ENCODE peak calls at places on chromosomes 1 and 21, in four cellular contexts. One of them, this sample, is unnamed. For H3K4me1, the result is how much of the 10 kb centered on the place peaks cover.

GRCh38 chr1:54227091-54227602 is 27.2 kb downstream of the MRPL37 start:
- DNase-seq in H1: no peak
- DNase-seq in GM12878: no peak
- DNase-seq in HepG2: peak
- DNase-seq in this sample: no peak

GRCh38 chr1:237281481-237281880 is 239.5 kb downstream of the RYR2 start:
- DNase-seq in GM12878: no peak
- DNase-seq in HepG2: no peak
- DNase-seq in H1: no peak
- DNase-seq in this sample: no peak

GRCh38 chr1:165707984-165708706 is 9.8 kb upstream of the ALDH9A1 start:
- DNase-seq in H1: no peak
- DNase-seq in GM12878: no peak
- DNase-seq in HepG2: no peak
- DNase-seq in this sample: no peak

GRCh38 chr1:167412920-167413319 is 105.4 kb downstream of the CD247 start:
- DNase-seq in H1: no peak
- DNase-seq in GM12878: no peak
- DNase-seq in HepG2: no peak
- DNase-seq in this sample: no peak

GRCh38 chr21:35168702-35169101 is 119.6 kb upstream of the RUNX1 start:
- DNase-seq in HepG2: no peak
- DNase-seq in H1: no peak
- DNase-seq in GM12878: no peak
- DNase-seq in this sample: peak

GRCh38 chr1:88519156-88519555 is 164.9 kb upstream of the PKN2 start:
- DNase-seq in HepG2: no peak
- DNase-seq in H1: no peak
- DNase-seq in GM12878: no peak
- DNase-seq in this sample: peak

GRCh38 chr21:17440955-17441354 is 71.9 kb upstream of the CXADR start:
- DNase-seq in GM12878: no peak
- DNase-seq in H1: no peak
- DNase-seq in HepG2: no peak
- DNase-seq in this sample: no peak

GRCh38 chr1:18938707-18939070 is 17.8 kb downstream of the IFFO2 start:
- DNase-seq in H1: no peak
- DNase-seq in HepG2: no peak
- DNase-seq in GM12878: no peak
- DNase-seq in this sample: no peak

GRCh38 chr1:81478217-81478616 is 322.5 kb upstream of the ADGRL2 start:
- DNase-seq in GM12878: no peak
- DNase-seq in HepG2: no peak
- DNase-seq in H1: no peak
- DNase-seq in this sample: no peak

GRCh38 chr1:47659141-47659540 is 221.3 kb downstream of the FOXD2 start:
- DNase-seq in GM12878: no peak
- DNase-seq in H1: no peak
- DNase-seq in HepG2: no peak
- DNase-seq in this sample: no peak

GRCh38 chr1:16237343-16237830 is 404 bp upstream of the CPLANE2 start:
- DNase-seq in H1: no peak
- DNase-seq in HepG2: no peak
- DNase-seq in GM12878: no peak
- DNase-seq in this sample: no peak

GRCh38 chr1:204377800-204378608 is 18.3 kb upstream of the PLEKHA6 start:
- DNase-seq in GM12878: no peak
- DNase-seq in HepG2: peak
- DNase-seq in H1: peak
- DNase-seq in this sample: peak

GRCh38 chr1:231727171-231727570 is 100.6 kb downstream of the DISC1 start:
- DNase-seq in GM12878: no peak
- DNase-seq in H1: no peak
- DNase-seq in HepG2: no peak
- DNase-seq in this sample: no peak

GRCh38 chr1:91278754-91279153 is 125.9 kb downstream of the HFM1 start:
- DNase-seq in HepG2: peak
- DNase-seq in GM12878: no peak
- DNase-seq in H1: no peak
- DNase-seq in this sample: peak

GRCh38 chr1:232416026-232416568 is 213.8 kb downstream of the SIPA1L2 start:
- DNase-seq in GM12878: no peak
- DNase-seq in H1: no peak
- DNase-seq in HepG2: no peak
- DNase-seq in this sample: no peak

GRCh38 chr1:54459140-54459539 is 52.9 kb upstream of the SSBP3 start:
- DNase-seq in GM12878: no peak
- DNase-seq in H1: no peak
- DNase-seq in HepG2: no peak
- DNase-seq in this sample: no peak

GRCh38 chr21:39048064-39048463 is 135.2 kb downstream of the PSMG1 start:
- DNase-seq in HepG2: peak
- DNase-seq in H1: peak
- DNase-seq in GM12878: no peak
- DNase-seq in this sample: peak

GRCh38 chr1:154225370-154225769 is 4.6 kb downstream of the UBAP2L start:
- DNase-seq in HepG2: no peak
- DNase-seq in GM12878: no peak
- DNase-seq in H1: no peak
- DNase-seq in this sample: no peak

GRCh38 chr1:214010717-214011116 is 22.9 kb downstream of the PROX1 start:
- DNase-seq in HepG2: no peak
- DNase-seq in GM12878: no peak
- DNase-seq in H1: no peak
- DNase-seq in this sample: no peak

GRCh38 chr1:3051270-3052268 is 17.4 kb upstream of the PRDM16 start:
- DNase-seq in HepG2: no peak
- DNase-seq in GM12878: no peak
- DNase-seq in H1: no peak
- DNase-seq in this sample: no peak

GRCh38 chr1:109986054-109986444 is 1.5 kb downstream of the AHCYL1 start:
- DNase-seq in HepG2: no peak
- DNase-seq in H1: no peak
- DNase-seq in GM12878: no peak
- DNase-seq in this sample: no peak

GRCh38 chr1:23422313-23422877 is 2.2 kb downstream of the TCEA3 start:
- DNase-seq in H1: no peak
- DNase-seq in HepG2: no peak
- DNase-seq in GM12878: no peak
- DNase-seq in this sample: no peak

GRCh38 chr1:224430511-224431113 is 4.0 kb downstream of the WDR26 start:
- DNase-seq in GM12878: no peak
- DNase-seq in HepG2: peak
- DNase-seq in H1: no peak
- DNase-seq in this sample: no peak

GRCh38 chr1:162178432-162178831 is 108.9 kb downstream of the NOS1AP start:
- DNase-seq in HepG2: no peak
- DNase-seq in GM12878: no peak
- DNase-seq in H1: no peak
- DNase-seq in this sample: no peak

GRCh38 chr1:156475568-156476500 is 24.7 kb downstream of the MEF2D start:
- DNase-seq in GM12878: no peak
- DNase-seq in HepG2: peak
- DNase-seq in H1: no peak
- DNase-seq in this sample: no peak

GRCh38 chr1:240401721-240402120 is 210.2 kb downstream of the GREM2 start:
- DNase-seq in HepG2: no peak
- DNase-seq in GM12878: no peak
- DNase-seq in H1: no peak
- DNase-seq in this sample: no peak
- TF ChIP-seq SUZ12 in HepG2: no peak
- TF ChIP-seq SUZ12 in GM12878: no peak
- TF ChIP-seq SUZ12 in H1: no peak
- TF ChIP-seq SUZ12 in this sample: no peak

DNA sequence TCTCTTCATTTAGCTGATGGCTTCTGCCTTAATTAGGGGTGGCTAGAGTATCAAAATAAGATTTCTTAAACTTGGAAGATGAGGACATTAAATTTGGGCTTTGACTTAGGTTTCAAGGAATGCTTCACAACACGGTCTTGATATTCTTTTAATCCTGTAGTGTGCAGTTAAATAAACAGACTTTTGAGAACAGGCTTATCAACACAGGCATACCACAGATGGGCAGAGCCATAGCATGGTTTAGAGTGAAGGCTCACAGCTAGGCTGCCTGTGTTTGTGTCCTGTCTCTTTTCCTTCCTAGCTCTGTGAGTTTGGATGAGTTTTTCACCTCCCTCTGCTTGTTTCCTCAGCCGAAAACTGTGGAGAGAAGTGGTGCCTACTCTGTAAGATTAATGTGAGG is 102.3 kb upstream of the IPO9 start:
- DNase-seq in GM12878: no peak
- DNase-seq in H1: no peak
- DNase-seq in HepG2: no peak
- DNase-seq in this sample: no peak
- H3K4me1 ChIP-seq in GM12878: under half
- H3K4me1 ChIP-seq in H1: under half
- H3K4me1 ChIP-seq in HepG2: under half
- H3K4me1 ChIP-seq in this sample: under half

GRCh38 chr1:59291566-59291965 is 5.3 kb upstream of the FGGY start:
- DNase-seq in H1: no peak
- DNase-seq in HepG2: no peak
- DNase-seq in GM12878: no peak
- DNase-seq in this sample: no peak
- H3K9ac ChIP-seq in H1: no peak
- H3K9ac ChIP-seq in HepG2: no peak
- H3K9ac ChIP-seq in GM12878: no peak
- H3K9ac ChIP-seq in this sample: no peak

GRCh38 chr21:44793269-44794030 is 8.2 kb downstream of the UBE2G2 start:
- DNase-seq in HepG2: peak
- DNase-seq in H1: peak
- DNase-seq in GM12878: no peak
- DNase-seq in this sample: no peak
- TF ChIP-seq SUZ12 in HepG2: no peak
- TF ChIP-seq SUZ12 in H1: no peak
- TF ChIP-seq SUZ12 in GM12878: no peak
- TF ChIP-seq SUZ12 in this sample: no peak

DNA sequence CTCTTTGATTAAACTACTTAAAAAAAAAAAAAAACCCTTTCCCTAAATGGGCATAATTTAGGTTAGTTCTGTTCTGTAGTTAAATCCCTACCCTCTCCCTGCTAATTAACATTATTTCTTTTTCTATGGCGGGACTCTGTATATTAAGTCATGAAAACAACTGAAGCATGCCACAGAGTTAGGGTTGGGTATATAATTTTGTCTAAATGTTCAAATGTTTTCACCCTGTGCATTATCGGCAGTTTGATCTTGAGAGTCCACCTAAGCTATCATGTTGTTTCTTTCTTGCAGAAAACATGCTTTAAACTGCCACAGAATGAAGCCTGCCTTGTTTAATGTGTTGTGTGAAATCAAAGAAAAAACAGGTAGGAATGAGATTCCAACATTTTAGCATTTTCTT is 4.0 kb downstream of the PBX1 start:
- DNase-seq in GM12878: no peak
- DNase-seq in H1: no peak
- DNase-seq in HepG2: no peak
- DNase-seq in this sample: no peak
- H3K4me1 ChIP-seq in GM12878: under half
- H3K4me1 ChIP-seq in H1: under half
- H3K4me1 ChIP-seq in HepG2: under half
- H3K4me1 ChIP-seq in this sample: under half

DNA sequence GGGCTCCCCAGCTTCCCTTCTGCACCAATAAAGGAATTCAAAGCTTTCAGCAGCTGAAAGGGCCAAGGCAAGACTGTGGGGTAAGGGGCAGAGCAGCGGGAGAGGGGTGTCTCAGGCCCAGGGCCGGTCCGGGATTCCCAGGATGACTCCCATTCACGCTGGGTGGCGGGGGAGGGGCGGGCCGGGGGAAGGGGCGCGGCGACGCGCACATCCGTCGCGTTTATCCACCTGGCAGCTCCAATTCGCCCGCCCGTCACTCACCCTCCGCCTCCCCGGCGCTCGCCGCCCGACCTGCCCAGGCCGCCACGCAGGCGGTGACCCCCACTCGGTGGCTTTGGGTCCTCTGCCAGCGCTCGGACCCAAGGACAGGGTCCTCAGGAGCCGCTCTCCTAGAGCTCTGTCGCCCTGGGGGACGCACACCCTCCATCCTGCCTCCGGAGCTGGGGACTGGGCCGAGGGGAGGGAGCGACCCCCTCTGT is 3.7 kb downstream of the ADGRB2 start:
- DNase-seq in GM12878: no peak
- DNase-seq in HepG2: no peak
- DNase-seq in H1: no peak
- DNase-seq in this sample: no peak
- H3K9ac ChIP-seq in GM12878: no peak
- H3K9ac ChIP-seq in HepG2: no peak
- H3K9ac ChIP-seq in H1: no peak
- H3K9ac ChIP-seq in this sample: peak

DNA sequence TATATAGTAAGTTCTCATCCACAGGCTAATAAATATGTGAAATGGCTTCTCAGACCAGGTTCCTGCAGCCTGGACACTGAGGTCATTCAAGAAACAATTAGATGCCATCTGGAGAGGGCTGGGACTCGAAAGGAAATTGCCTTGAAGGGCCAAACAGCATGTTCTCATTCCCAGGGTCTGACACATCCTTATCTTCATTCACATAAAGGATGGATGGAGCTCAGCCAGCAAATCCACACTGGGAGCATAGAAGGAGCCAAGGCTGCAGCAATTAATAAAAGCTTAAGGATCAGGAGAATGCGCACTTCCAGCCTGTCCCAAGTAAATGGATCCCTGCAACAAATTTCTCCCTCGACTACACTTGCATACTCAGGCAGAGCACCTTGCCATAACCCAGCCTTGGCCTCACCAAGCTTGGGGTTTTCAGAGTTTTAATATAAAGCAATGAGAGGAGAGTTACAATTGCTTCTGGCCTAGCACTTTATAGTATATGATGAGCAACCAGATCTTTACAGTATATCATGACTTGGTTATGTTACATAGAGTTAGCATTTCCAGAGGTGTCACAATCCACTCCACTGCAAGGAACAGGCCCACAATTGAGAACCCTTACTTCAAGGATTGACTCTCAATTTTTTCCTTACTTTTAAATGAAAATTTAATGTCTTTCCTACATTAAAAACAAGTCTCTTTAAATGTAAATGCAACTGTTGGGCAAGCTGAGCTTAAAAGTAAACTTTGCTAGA is 55.9 kb downstream of the BCAR3 start:
- DNase-seq in H1: no peak
- DNase-seq in HepG2: no peak
- DNase-seq in GM12878: no peak
- DNase-seq in this sample: no peak
- TF ChIP-seq SUZ12 in H1: no peak
- TF ChIP-seq SUZ12 in HepG2: no peak
- TF ChIP-seq SUZ12 in GM12878: no peak
- TF ChIP-seq SUZ12 in this sample: no peak

GRCh38 chr1:150762559-150762958 is 3.0 kb downstream of the CTSS start:
- DNase-seq in GM12878: no peak
- DNase-seq in HepG2: no peak
- DNase-seq in H1: no peak
- DNase-seq in this sample: no peak
- H3K4me1 ChIP-seq in GM12878: under half
- H3K4me1 ChIP-seq in HepG2: under half
- H3K4me1 ChIP-seq in H1: under half
- H3K4me1 ChIP-seq in this sample: under half

GRCh38 chr21:31557421-31557955 is 102.0 kb upstream of the SOD1 start:
- DNase-seq in H1: peak
- DNase-seq in GM12878: no peak
- DNase-seq in HepG2: no peak
- DNase-seq in this sample: no peak
- H3K9ac ChIP-seq in H1: no peak
- H3K9ac ChIP-seq in GM12878: no peak
- H3K9ac ChIP-seq in HepG2: no peak
- H3K9ac ChIP-seq in this sample: peak

GRCh38 chr21:45544449-45545235 is 2.4 kb upstream of the SLC19A1 start:
- DNase-seq in HepG2: no peak
- DNase-seq in H1: peak
- DNase-seq in GM12878: no peak
- DNase-seq in this sample: no peak
- TF ChIP-seq SUZ12 in HepG2: no peak
- TF ChIP-seq SUZ12 in H1: no peak
- TF ChIP-seq SUZ12 in GM12878: no peak
- TF ChIP-seq SUZ12 in this sample: no peak

This sample was measured in NT2/D1.